ENCODE peak calls at places on chromosome 16, in seven cellular contexts. P is neuronal stem cell, Z is H1, L is mesenchymal stem cell, E is mesendoderm, T is IMR-90, M is trophoblast cell. Y is an unnamed sample.

GRCh38 chr16:87372305-87372704 is 11.3 kb downstream of the FBXO31 start:
- DNase-seq in P (no peak), Z (no peak), L (no peak), E (no peak), T (no peak), M (no peak), Y (no peak)

GRCh38 chr16:14415291-14415690 is 214.8 kb downstream of the PARN start:
- DNase-seq in P (no peak), Z (no peak), L (no peak), E (no peak), T (no peak), M (no peak), Y (no peak)

GRCh38 chr16:2969545-2970521 is 685 bp downstream of the PAQR4 start:
- DNase-seq in P (peak; percentile 42), Z (no peak), L (peak; percentile 74), E (peak; percentile 90), T (peak; percentile 49), M (peak; percentile 21), Y (peak; percentile 83)

GRCh38 chr16:17273142-17273561 is 197.6 kb downstream of the XYLT1 start:
- DNase-seq in P (no peak), Z (no peak), L (no peak), E (peak; percentile 72), T (peak; percentile 94), M (peak; percentile 65), Y (no peak)

GRCh38 chr16:53216798-53217197 is 162.0 kb downstream of the CHD9 start:
- DNase-seq in P (no peak), Z (no peak), L (no peak), E (no peak), T (no peak), M (peak; percentile 6), Y (no peak)

GRCh38 chr16:80569440-80570105 is 28.8 kb downstream of the DYNLRB2 start:
- DNase-seq in P (no peak), Z (no peak), L (no peak), E (no peak), T (peak; percentile 46), M (no peak), Y (no peak)

GRCh38 chr16:80794071-80794470 is 10.3 kb downstream of the CDYL2 start:
- DNase-seq in P (no peak), Z (no peak), L (no peak), E (no peak), T (no peak), M (no peak), Y (no peak)

GRCh38 chr16:86533942-86534341 is 21.1 kb downstream of the MTHFSD start:
- DNase-seq in P (no peak), Z (no peak), L (no peak), E (no peak), T (no peak), M (no peak), Y (no peak)

GRCh38 chr16:69150146-69150865 is 17.9 kb downstream of the UTP4 start:
- DNase-seq in P (peak; percentile 67), Z (no peak), L (peak; percentile 81), E (peak; percentile 80), T (peak; percentile 81), M (peak; percentile 92), Y (peak; percentile 48)

GRCh38 chr16:76800196-76800595 is 390.8 kb upstream of the MON1B start:
- DNase-seq in P (no peak), Z (no peak), L (no peak), E (no peak), T (no peak), M (no peak), Y (no peak)

GRCh38 chr16:57606847-57607501 is 21.5 kb upstream of the ADGRG1 start:
- DNase-seq in P (no peak), Z (no peak), L (no peak), E (no peak), T (no peak), M (peak; percentile 97), Y (no peak)

GRCh38 chr16:12907670-12908233 is 6.4 kb downstream of the SHISA9 start:
- DNase-seq in P (no peak), Z (no peak), L (no peak), E (peak; percentile 82), T (no peak), M (no peak), Y (peak; percentile 58)

GRCh38 chr16:85002099-85002541 is 9.2 kb downstream of the ZDHHC7 start:
- DNase-seq in P (no peak), Z (no peak), L (no peak), E (no peak), T (no peak), M (no peak), Y (no peak)

GRCh38 chr16:71708696-71709095 is 15.8 kb downstream of the PHLPP2 start:
- DNase-seq in P (no peak), Z (no peak), L (no peak), E (peak; percentile 7), T (no peak), M (no peak), Y (no peak)
- H4K8ac ChIP-seq in P (no peak overlapping the region), Z (no peak overlapping the region), L (no peak overlapping the region), E (no peak overlapping the region), T (no peak overlapping the region), M (peak overlapping the region; percentile 28), Y (no peak overlapping the region)

GRCh38 chr16:88393571-88393970 is 10.8 kb downstream of the ZNF469 start:
- DNase-seq in P (no peak), Z (no peak), L (no peak), E (no peak), T (no peak), M (no peak), Y (no peak)

GRCh38 chr16:88394426-88394825 is 11.7 kb downstream of the ZNF469 start:
- DNase-seq in P (no peak), Z (no peak), L (no peak), E (no peak), T (no peak), M (no peak), Y (no peak)

GRCh38 chr16:88393034-88393433 is 10.3 kb downstream of the ZNF469 start:
- DNase-seq in P (no peak), Z (no peak), L (no peak), E (no peak), T (no peak), M (no peak), Y (no peak)

GRCh38 chr16:88398170-88398873 is 15.6 kb downstream of the ZNF469 start:
- DNase-seq in P (no peak), Z (no peak), L (no peak), E (no peak), T (no peak), M (no peak), Y (no peak)

DNA sequence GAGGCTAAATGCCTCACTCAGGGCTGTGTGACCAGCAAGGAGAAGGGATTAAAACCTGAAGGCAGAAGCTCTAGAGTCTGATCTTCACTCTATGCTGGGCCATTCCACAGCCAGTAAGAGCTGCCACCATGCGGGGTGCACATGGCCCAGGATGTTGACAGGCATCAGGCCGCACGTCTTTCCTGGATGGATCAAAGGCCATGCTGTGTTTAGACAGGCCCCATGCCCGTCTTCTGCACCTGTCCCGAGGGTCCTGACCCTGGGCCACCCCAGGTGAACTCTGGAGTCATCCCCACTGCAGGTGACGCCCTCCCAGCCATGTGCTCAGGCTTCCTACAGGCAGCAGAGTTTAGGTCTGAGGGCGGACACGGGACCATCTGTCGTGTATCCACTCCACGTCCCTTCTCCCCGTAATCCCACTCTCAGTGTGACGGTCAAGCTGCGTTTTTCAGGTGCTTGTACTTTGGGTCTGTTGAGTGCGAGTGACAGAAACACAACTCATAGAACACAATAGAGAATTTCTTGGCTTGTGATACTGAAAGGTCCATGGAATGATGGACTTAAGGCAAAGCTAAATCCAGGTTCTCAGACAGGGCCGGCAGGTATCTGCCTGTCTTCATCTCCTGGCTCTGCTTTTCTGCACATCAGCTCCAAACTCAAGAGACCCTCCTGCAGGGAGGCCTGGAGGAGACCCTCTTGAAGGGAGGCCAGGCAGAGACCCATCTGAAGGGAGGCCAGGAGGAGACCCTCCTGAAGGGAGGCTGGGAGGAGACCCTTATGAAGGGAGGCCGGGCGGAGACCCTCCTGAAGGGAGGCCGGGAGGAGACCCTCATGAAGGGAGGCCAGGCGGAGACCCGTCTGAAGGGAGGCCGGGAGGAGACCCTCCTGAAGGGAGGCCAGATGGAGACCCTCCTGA is 13.2 kb downstream of the ZNF469 start:
- DNase-seq in P (no peak), Z (no peak), L (no peak), E (no peak), T (no peak), M (no peak), Y (no peak)
- H3K9ac ChIP-seq in P (no peak overlapping the region), Z (no peak overlapping the region), L (no peak overlapping the region), E (no peak overlapping the region), T (no peak overlapping the region), M (no peak overlapping the region), Y (no peak overlapping the region)

DNA sequence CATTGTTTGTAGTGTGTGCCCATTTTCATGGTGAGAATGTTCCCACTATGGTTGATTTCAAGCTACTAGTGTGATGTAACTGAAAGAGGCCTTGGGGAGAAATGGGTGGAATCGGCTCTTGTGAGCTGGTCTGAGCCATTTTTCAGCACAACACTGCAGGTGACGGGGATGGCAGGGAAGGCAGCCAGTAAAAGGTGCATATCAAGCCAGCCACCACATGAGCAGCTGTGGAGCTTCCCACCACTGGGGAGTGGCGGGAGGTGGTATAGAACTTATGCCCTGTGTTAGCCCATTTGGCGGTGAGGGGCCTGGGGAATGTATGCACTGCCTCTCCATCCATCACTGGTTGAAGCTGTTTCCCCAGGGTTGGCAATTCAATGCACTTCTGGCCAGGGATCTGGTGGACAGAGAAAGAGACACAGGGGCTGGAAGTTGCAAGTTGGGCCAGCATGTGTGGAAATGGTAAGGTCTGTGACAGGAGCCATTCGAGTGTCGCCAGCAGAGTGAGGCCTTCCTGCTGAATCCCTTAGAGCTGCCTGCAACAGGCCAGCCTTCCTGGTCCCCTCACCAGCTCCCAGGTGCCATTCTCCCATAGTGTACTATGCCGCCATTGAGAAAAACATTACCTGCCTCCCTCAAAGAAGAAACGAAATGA is 31.7 kb upstream of the BRD7 start:
- DNase-seq in P (no peak), Z (no peak), L (no peak), E (no peak), T (no peak), M (no peak), Y (no peak)
- H3K4ac ChIP-seq in P (no peak overlapping the region), Z (peak overlapping the region; percentile 35), L (no peak overlapping the region), E (no peak overlapping the region), T (no peak overlapping the region), M (no peak overlapping the region), Y (no peak overlapping the region)

GRCh38 chr16:47965439-47965838 is 190.4 kb downstream of the ABCC12 start:
- DNase-seq in P (peak; percentile 70), Z (peak; percentile 15), L (no peak), E (peak; percentile 93), T (peak; percentile 50), M (peak; percentile 3), Y (peak; percentile 70)

GRCh38 chr16:47967374-47967773 is 188.4 kb downstream of the ABCC12 start:
- DNase-seq in P (no peak), Z (no peak), L (no peak), E (no peak), T (no peak), M (no peak), Y (no peak)

GRCh38 chr16:47971225-47971624 is 184.6 kb downstream of the ABCC12 start:
- DNase-seq in P (no peak), Z (no peak), L (no peak), E (no peak), T (no peak), M (no peak), Y (no peak)

GRCh38 chr16:47970291-47970931 is 185.4 kb downstream of the ABCC12 start:
- DNase-seq in P (peak; percentile 70), Z (no peak), L (peak; percentile 57), E (peak; percentile 87), T (peak; percentile 47), M (peak; percentile 78), Y (no peak)

GRCh38 chr16:47966325-47966724 is 189.5 kb downstream of the ABCC12 start:
- DNase-seq in P (no peak), Z (no peak), L (no peak), E (no peak), T (no peak), M (no peak), Y (peak; percentile 7)
- H4K8ac ChIP-seq in P (no peak overlapping the region), Z (no peak overlapping the region), L (no peak overlapping the region), E (no peak overlapping the region), T (no peak overlapping the region), M (no peak overlapping the region), Y (no peak overlapping the region)

Y was measured in H9.